ENCODE peak calls at places on chromosomes 11 and 22, in five cellular contexts. O is K562, P is GM12878, B is H1, G is HepG2. L is an unnamed sample.
A peak's percentile ranks its signal among the peaks of the same experiment; 100 is the strongest.

GRCh38 chr11:66268953-66269906 is 791 bp downstream of the RAB1B start:
- DNase-seq in O (peak; percentile 61), P (no peak), B (no peak), G (peak; percentile 58), L (peak; percentile 61)

GRCh38 chr11:72719144-72719543 is 33.1 kb downstream of the ARAP1 start:
- DNase-seq in O (no peak), P (no peak), B (no peak), G (no peak), L (no peak)

GRCh38 chr11:34395916-34396555 is 38.2 kb upstream of the ABTB2 start:
- DNase-seq in O (no peak), P (no peak), B (no peak), G (no peak), L (peak; percentile 24)

GRCh38 chr22:45763236-45763624 is 91.6 kb downstream of the ATXN10 start:
- DNase-seq in O (no peak), P (no peak), B (no peak), G (no peak), L (no peak)

GRCh38 chr22:49580024-49580423 is 247.6 kb downstream of the BRD1 start:
- DNase-seq in O (no peak), P (no peak), B (no peak), G (no peak), L (no peak)

GRCh38 chr11:45537617-45538016 is 127.8 kb downstream of the CHST1 start:
- DNase-seq in O (no peak), P (no peak), B (no peak), G (no peak), L (no peak)

GRCh38 chr11:66478823-66479740 is 1.2 kb upstream of the DPP3 start:
- DNase-seq in O (peak; percentile 51), P (no peak), B (no peak), G (peak; percentile 24), L (peak; percentile 49)

GRCh38 chr11:74011360-74012071 is 2.6 kb upstream of the UCP3 start:
- DNase-seq in O (peak; percentile 97), P (peak; percentile 79), B (no peak), G (no peak), L (no peak)

GRCh38 chr11:27535103-27535502 is 28.5 kb upstream of the LIN7C start:
- DNase-seq in O (no peak), P (no peak), B (no peak), G (no peak), L (no peak)

GRCh38 chr11:130313383-130314183 is 1.1 kb downstream of the ZBTB44 start:
- DNase-seq in O (no peak), P (no peak), B (no peak), G (no peak), L (no peak)

DNA sequence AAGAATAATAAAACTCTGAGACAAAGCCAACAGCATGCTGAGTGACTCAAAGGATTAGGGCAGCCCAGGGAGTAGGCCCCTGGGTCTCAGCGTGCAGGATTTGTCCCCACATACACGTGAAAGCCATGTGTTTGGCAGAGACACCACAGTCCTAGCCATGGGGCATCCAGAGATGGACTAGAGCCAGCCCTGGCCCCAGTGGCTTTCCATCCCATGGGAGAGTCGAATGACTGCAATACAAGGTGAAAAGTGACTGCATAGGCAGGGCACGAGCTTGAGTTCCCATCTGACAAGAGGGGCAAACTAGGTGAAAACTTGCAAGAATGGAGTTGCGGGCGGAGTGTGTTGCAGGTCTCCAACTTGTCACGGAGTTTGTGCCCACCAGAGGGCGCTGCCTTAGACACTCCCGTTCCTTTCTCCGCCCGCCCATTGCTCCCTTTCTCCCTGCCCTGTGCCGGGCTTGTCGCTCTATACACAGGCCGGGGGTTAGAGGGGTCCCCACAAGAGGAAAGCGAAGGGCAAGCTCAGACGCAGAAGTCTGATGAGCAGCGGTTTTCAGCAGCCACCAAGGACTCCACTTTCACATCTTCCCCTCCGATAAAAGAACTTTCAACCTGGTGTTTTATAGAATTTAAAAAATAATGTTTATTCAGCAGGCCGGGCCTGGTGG is 24.2 kb downstream of the TSKU start:
- DNase-seq in O (peak; percentile 86), P (no peak), B (no peak), G (peak; percentile 68), L (peak; percentile 89)
- TF ChIP-seq CEBPB in O (no peak), P (no peak), B (no peak), G (no peak), L (no peak)

GRCh38 chr11:64060263-64060860 is 24.6 kb downstream of the FLRT1 start:
- DNase-seq in O (no peak), P (no peak), B (no peak), G (no peak), L (no peak)
- TF ChIP-seq CHD2 in O (no peak), P (no peak), B (no peak), G (no peak), L (no peak)

GRCh38 chr22:37604875-37605274 is 3.8 kb upstream of the GGA1 start:
- DNase-seq in O (no peak), P (no peak), B (no peak), G (no peak), L (no peak)
- TF ChIP-seq CEBPB in O (no peak), P (no peak), B (no peak), G (no peak), L (no peak)

DNA sequence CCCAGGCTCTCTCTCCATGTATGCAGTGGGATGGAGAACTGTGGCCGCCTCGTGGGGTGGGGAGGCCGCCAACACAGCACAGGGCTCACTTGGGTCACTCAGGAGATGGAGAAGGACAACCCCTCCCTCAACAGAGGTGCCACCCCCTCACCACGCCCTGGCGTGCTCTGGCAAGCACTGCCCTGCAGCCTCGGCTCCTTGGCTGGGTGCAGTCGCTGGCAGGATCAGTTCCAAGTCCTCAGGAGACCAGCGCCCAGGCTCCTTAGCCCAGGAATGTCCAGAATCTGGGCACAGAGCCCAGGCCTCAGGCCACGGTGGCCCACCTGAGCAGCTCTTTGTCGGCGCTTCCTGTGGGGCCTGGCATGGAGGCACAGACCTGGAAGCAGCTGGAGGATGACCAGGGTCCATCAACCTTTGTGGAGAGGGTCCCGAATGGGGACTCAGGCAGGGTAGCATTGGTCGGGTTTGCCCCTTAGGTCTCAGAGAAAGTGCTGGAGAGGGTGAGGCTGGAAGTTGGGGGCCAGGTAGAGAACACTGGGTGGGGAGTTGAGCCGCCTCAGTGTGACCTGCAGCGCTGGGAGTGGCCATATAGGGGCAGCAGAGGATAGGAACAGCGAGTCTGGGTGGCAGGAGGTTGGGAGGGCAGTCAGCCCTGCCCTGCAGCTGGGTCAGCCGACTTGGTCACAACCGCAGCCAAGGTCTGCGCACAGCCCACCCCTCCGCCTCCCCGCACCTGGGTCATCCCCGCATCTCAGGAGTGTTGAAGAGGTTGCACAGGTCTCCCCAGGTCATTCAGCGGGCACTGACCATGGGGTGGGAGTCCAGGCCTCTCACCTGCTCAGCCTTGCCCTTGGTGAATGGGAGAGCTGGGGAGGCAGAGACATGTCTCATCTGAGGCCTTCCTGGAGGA is 8.2 kb downstream of the SUSD2 start:
- DNase-seq in O (peak; percentile 76), P (no peak), B (peak; percentile 46), G (peak; percentile 52), L (peak; percentile 84)
- TF ChIP-seq CHD2 in O (no peak), P (no peak), B (no peak), G (no peak), L (no peak)

GRCh38 chr11:77397631-77398030 is 76.3 kb downstream of the PAK1 start:
- DNase-seq in O (no peak), P (no peak), B (no peak), G (no peak), L (no peak)

GRCh38 chr11:77401486-77402217 is 72.2 kb downstream of the PAK1 start:
- DNase-seq in O (no peak), P (no peak), B (no peak), G (no peak), L (no peak)

GRCh38 chr11:77402218-77402556 is 71.7 kb downstream of the PAK1 start:
- DNase-seq in O (no peak), P (no peak), B (no peak), G (no peak), L (no peak)

GRCh38 chr11:77400775-77401469 is 73.0 kb downstream of the PAK1 start:
- DNase-seq in O (no peak), P (no peak), B (no peak), G (no peak), L (no peak)

GRCh38 chr11:77400306-77400705 is 73.6 kb downstream of the PAK1 start:
- DNase-seq in O (no peak), P (no peak), B (no peak), G (no peak), L (no peak)
- TF ChIP-seq CEBPB in O (no peak), P (no peak), B (no peak), G (no peak), L (no peak)

GRCh38 chr11:6452219-6452618 is 11.4 kb upstream of the HPX start:
- DNase-seq in O (no peak), P (no peak), B (no peak), G (no peak), L (no peak)

GRCh38 chr11:6453152-6453551 is 12.4 kb upstream of the HPX start:
- DNase-seq in O (no peak), P (no peak), B (no peak), G (no peak), L (no peak)

GRCh38 chr11:6456361-6457073 is 15.7 kb upstream of the HPX start:
- DNase-seq in O (no peak), P (no peak), B (no peak), G (no peak), L (no peak)

GRCh38 chr11:6457581-6458320 is 16.0 kb downstream of the TRIM3 start:
- DNase-seq in O (no peak), P (no peak), B (no peak), G (no peak), L (no peak)

DNA sequence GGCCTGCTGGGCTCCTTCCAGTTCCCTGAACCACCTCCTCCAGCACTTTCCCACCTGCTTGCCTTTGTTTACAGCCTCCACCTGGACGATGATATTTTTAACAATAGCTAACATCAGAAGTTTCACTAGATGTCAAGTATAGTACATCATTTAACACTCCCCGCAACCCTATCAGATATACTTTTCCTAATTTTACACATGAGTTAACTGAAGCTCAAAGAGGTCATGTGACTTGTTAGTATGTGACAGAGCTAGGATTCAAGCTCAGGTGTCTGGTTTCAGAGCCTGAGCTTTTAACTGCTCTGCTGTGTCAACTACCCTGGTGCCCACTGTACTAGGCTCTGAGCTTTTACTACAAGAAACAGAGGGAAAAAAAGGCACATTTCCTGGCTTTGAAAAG is 14.3 kb upstream of the HPX start:
- DNase-seq in O (no peak), P (no peak), B (no peak), G (no peak), L (no peak)
- TF ChIP-seq CHD2 in O (no peak), P (no peak), B (no peak), G (no peak), L (no peak)

DNA sequence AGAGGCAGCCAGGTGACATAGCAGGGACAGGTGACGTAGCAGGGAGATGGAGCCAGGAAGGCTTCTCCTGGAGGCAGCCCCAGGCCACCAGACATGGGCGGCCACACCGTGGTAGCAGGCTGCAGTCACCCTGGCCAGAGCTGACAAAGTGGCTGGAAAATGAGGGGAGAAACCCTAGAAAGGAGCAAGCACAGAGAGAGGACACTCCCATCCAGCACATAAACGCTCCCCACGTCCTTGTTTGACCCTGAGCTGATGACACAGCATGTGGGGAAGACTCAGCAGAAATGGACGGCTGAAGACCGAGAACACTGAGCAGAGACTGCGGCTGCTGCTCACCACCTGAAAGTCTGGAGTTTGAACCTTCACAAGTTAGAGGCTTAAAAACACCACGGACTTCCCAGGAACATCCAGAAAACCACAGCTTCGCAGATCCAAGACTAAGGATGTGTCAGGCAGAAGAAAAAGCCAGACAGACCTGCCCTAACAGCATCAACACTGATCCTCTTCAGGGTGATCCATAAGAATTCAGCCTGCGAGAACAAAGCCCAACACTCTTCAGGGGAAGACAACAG is 28.7 kb downstream of the DRD4 start:
- DNase-seq in O (peak; percentile 86), P (no peak), B (no peak), G (no peak), L (no peak)
- TF ChIP-seq CEBPB in O (no peak), P (no peak), B (no peak), G (no peak), L (no peak)